ENCODE peak calls at places on chromosome 10, in four cellular contexts. G is HepG2, V is K562, B is GM12878. Z is an unnamed sample.

GRCh38 chr10:34580214-34580613 is 234.9 kb downstream of the PARD3 start:
- DNase-seq in G (no peak), V (no peak), B (no peak), Z (no peak)

GRCh38 chr10:131857156-131858117 is 43.4 kb upstream of the PPP2R2D start:
- DNase-seq in G (no peak), V (no peak), B (no peak), Z (no peak)

GRCh38 chr10:49053053-49053997 is 62.0 kb downstream of the VSTM4 start:
- DNase-seq in G (no peak), V (no peak), B (peak), Z (no peak)

GRCh38 chr10:46553238-46554049 is 3.0 kb downstream of the GPRIN2 start:
- DNase-seq in G (no peak), V (no peak), B (no peak), Z (no peak)

GRCh38 chr10:124827474-124827873 is 25.9 kb downstream of the ABRAXAS2 start:
- DNase-seq in G (peak), V (peak), B (no peak), Z (peak)

GRCh38 chr10:5814110-5815107 is 1.2 kb upstream of the GDI2 start:
- DNase-seq in G (no peak), V (no peak), B (no peak), Z (no peak)

GRCh38 chr10:7389346-7389745 is 21.5 kb downstream of the SFMBT2 start:
- DNase-seq in G (no peak), V (no peak), B (no peak), Z (no peak)

GRCh38 chr10:34320265-34320664 is 494.8 kb downstream of the PARD3 start:
- DNase-seq in G (no peak), V (no peak), B (no peak), Z (no peak)

GRCh38 chr10:65550761-65551160 is 1375.1 kb upstream of the LRRTM3 start:
- DNase-seq in G (no peak), V (no peak), B (no peak), Z (no peak)

GRCh38 chr10:70832852-70833542 is 17.2 kb downstream of the SGPL1 start:
- DNase-seq in G (no peak), V (no peak), B (no peak), Z (no peak)

GRCh38 chr10:6382081-6382480 is 179.3 kb downstream of the PFKFB3 start:
- DNase-seq in G (no peak), V (no peak), B (peak), Z (no peak)

GRCh38 chr10:86520871-86521619 is 547 bp downstream of the WAPL start:
- DNase-seq in G (peak), V (peak), B (no peak), Z (peak)

GRCh38 chr10:71351628-71352319 is 32.7 kb downstream of the SLC29A3 start:
- DNase-seq in G (no peak), V (no peak), B (no peak), Z (no peak)

GRCh38 chr10:77553311-77553710 is 84.3 kb downstream of the KCNMA1 start:
- DNase-seq in G (no peak), V (no peak), B (no peak), Z (no peak)

GRCh38 chr10:100347568-100348195 is 649 bp downstream of the SCD start:
- DNase-seq in G (no peak), V (peak), B (no peak), Z (peak)

GRCh38 chr10:4982764-4983226 is 19.6 kb downstream of the AKR1C1 start:
- DNase-seq in G (peak), V (no peak), B (no peak), Z (no peak)

GRCh38 chr10:15442056-15442455 is 71.0 kb upstream of the FAM171A1 start:
- DNase-seq in G (no peak), V (peak), B (no peak), Z (no peak)

GRCh38 chr10:15444105-15445021 is 73.3 kb upstream of the FAM171A1 start:
- DNase-seq in G (no peak), V (no peak), B (no peak), Z (no peak)

GRCh38 chr10:15436696-15437095 is 65.6 kb upstream of the FAM171A1 start:
- DNase-seq in G (no peak), V (no peak), B (no peak), Z (no peak)

GRCh38 chr10:15440204-15440711 is 69.2 kb upstream of the FAM171A1 start:
- DNase-seq in G (no peak), V (peak), B (no peak), Z (no peak)

DNA sequence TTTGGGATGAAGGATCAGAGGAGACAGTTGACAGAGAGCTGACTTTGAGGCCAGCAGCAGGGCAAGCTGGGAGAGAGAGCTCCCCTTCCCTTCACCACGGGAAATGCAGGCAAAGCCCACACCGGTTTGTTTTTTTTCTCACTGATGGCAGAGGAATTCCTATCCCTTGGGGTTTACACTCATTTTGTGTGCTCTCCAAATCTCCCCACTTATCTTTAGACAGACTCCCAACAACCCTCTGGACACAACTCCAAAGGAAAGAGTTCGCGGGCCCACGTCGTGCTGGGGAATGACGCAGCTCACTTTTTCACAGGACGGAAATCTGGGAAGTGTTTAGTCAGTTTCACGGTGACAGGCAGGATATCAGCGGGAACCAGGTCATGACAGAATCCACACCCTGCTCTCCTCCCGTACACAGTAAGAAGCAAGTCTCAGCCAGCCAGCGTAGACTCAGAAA is 68.3 kb upstream of the FAM171A1 start:
- DNase-seq in G (peak), V (peak), B (no peak), Z (peak)
- TF ChIP-seq FOXM1 in G (no peak), V (no peak), B (no peak), Z (no peak)

GRCh38 chr10:36469585-36469984 is 655.8 kb upstream of the ANKRD30A start:
- DNase-seq in G (no peak), V (no peak), B (no peak), Z (no peak)
- TF ChIP-seq SP1 in G (no peak), V (no peak), B (no peak), Z (no peak)

DNA sequence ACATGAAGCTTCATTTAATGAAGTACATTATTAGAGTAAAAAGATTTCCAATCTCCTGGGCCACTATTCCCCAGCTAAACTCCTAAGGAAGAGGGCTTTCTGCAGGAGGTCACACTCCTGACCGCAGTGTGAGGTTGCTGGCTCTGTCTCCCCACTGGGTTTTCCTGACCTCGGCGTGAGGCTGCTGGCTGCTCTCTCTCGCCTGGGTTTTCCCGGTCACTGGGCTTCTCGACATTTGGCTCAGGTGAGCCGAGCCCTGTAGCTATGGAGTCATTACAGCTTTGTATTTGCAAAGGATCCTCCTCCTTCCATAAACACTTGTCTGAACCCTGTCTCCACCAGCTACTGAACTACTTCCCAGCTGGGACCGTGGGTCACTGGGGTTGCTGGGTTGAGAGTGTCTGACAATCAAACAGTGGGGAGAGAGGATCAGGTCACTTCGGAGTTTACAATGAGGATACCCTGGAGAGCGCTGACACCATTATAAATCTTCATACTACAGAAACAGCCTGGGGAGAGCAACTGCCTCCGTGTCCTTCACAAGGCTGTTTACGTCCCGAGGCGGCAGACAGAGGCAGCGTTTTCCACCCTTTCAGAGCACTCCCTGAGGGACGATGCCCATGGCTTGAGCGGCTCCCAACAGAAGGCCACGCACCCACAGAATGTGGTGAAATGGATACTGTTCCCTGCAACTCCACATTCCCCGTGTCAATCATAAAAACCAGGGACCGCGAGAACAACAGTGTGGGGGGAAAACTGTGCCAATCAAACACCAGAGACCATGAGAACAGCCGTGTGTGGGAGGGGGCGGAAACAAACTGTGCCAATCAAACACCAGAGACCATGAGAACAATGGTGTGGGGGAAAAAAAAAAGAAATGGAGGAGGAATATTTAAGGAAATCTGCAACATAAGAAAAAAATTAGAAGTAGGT is 226.2 kb downstream of the ZMYND11 start:
- DNase-seq in G (no peak), V (no peak), B (no peak), Z (no peak)
- TF ChIP-seq BHLHE40 in G (no peak), V (no peak), B (no peak), Z (no peak)

DNA sequence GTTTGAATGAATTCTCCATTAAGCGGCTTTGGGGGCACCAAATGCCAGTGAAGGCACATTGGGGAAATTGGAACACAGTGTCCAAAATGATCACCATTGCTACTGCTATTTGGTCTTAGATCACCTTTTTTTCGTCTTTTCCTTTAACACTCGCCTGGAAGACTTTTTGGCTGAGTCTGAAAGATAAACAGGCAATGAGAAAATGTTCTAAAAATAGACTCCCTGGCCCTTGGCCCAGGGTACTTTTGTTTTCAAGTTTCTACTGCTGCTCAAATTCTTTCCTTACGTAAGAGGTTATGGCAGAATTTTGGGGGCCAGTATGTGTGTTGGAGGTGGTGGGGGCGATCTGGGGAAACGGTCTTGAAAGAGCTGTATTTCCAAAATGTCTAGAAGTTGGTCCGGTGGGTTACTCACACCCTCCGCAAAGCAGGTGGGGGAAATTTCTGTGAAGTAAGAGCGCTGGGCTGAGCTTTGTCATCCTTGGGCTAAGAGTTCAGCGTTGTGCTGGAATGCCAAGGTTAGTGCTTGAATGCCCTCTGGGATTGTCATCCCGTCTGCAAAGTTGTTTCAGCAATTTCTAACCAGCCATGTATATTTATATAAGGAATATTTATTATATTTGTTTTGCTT is 1.3 kb upstream of the ITPRIP start:
- DNase-seq in G (peak), V (no peak), B (no peak), Z (no peak)
- TF ChIP-seq FOXM1 in G (no peak), V (no peak), B (no peak), Z (no peak)

GRCh38 chr10:75401569-75402485 is at the start of gene ZNF503:
- DNase-seq in G (peak), V (peak), B (peak), Z (peak)
- TF ChIP-seq SP1 in G (peak), V (no peak), B (no peak), Z (no peak)

DNA sequence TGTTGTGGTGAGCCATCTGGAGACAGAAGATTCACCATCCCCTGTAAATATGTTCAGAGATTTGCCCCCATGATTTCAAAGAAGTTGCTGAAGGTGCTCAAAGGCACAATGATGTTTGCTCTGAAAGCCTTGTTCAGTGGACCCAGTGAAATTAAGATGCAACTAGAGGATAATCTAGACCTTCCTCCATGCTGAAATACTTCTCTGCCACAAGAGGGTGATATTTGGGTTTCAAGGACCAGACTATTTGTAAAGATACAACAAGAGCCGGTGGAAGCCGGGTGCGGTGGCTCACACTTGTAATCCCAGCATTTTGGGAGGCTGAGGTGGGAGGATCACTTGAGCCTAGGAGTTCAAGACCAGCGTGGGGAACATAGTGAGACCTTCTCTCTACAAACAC is 13.5 kb upstream of the MSRB2 start:
- DNase-seq in G (peak), V (no peak), B (no peak), Z (peak)
- TF ChIP-seq BHLHE40 in G (no peak), V (no peak), B (no peak), Z (no peak)

DNA sequence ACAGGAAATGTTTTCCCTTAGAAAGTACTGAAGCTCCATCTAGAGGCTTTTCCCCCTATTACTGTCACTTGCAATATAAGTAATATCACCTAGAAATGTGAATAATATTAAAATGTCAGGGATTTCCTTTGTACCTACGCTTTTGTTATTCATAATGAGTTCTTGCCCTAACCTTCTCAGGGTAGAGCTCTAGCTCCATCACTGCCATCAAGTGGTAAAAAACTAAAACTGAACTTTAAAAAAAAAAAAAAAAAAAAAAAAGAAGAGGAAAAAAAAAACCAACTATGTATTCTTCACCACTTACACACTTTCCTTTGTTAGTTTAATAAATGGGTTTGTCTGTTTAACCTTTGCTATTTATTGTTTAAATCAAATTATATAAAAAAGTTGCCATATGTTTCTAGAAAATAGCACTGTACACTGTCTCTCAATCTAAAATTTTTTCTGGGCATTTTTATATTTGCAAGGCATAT is 49.9 kb downstream of the DNAJC1 start:
- DNase-seq in G (peak), V (peak), B (no peak), Z (peak)
- TF ChIP-seq FOXM1 in G (no peak), V (no peak), B (no peak), Z (no peak)

Z was measured in HEK293T.